ENCODE peak calls at places on chromosomes 5 and 9, in eight cellular contexts. X, A, Z, M, D, H, C and S are unnamed samples.

GRCh38 chr5:157252741-157253465 is 13.0 kb upstream of the CYFIP2 start:
- ATAC-seq in X (peak; percentile 63), C (peak; percentile 65), D (peak; percentile 90), H (no peak), A (no peak), M (peak; percentile 88), Z (peak; percentile 50), S (peak; percentile 41)

GRCh38 chr9:115015018-115015635 is 84.7 kb upstream of the TNFSF8 start:
- ATAC-seq in D (no peak), A (no peak), X (peak; percentile 31), C (peak; percentile 56), M (no peak), Z (peak; percentile 75), H (peak; percentile 49), S (no peak)

GRCh38 chr5:6548752-6549151 is 84.1 kb downstream of the NSUN2 start:
- ATAC-seq in Z (no peak), H (no peak), C (no peak), D (no peak), A (no peak), X (no peak), M (no peak), S (no peak)

GRCh38 chr5:16418471-16418922 is 47.1 kb downstream of the ZNF622 start:
- ATAC-seq in M (no peak), A (no peak), D (no peak), X (no peak), C (no peak), H (no peak), Z (peak; percentile 95), S (no peak)

GRCh38 chr9:100670719-100671118 is 92.8 kb downstream of the CAVIN4 start:
- ATAC-seq in M (no peak), A (no peak), D (no peak), H (no peak), C (no peak), Z (no peak), X (no peak), S (no peak)

GRCh38 chr5:42636425-42636824 is 120.2 kb upstream of the CCDC152 start:
- ATAC-seq in C (no peak), Z (no peak), H (no peak), A (no peak), X (no peak), D (no peak), M (no peak), S (no peak)

GRCh38 chr9:86721843-86722705 is 225.2 kb downstream of the GAS1 start:
- ATAC-seq in A (peak; percentile 49), H (no peak), C (no peak), X (peak; percentile 96), M (no peak), D (no peak), Z (peak; percentile 90), S (peak; percentile 73)

GRCh38 chr9:136596630-136597031 is 50.8 kb upstream of the NOTCH1 start:
- ATAC-seq in M (no peak), Z (no peak), H (no peak), X (no peak), C (no peak), D (no peak), A (no peak), S (no peak)

GRCh38 chr5:76674330-76675066 is 41.4 kb upstream of the F2R start:
- ATAC-seq in X (no peak), D (no peak), Z (no peak), M (no peak), H (no peak), A (no peak), C (no peak), S (no peak)

GRCh38 chr9:77864096-77864889 is 167.3 kb downstream of the GNAQ start:
- ATAC-seq in C (peak; percentile 86), M (no peak), Z (peak; percentile 78), D (peak; percentile 86), H (peak; percentile 58), A (peak; percentile 56), X (peak; percentile 24), S (peak; percentile 55)

GRCh38 chr5:32254987-32255900 is 57.5 kb downstream of the MTMR12 start:
- ATAC-seq in C (peak; percentile 31), A (peak; percentile 61), H (no peak), X (peak; percentile 57), Z (peak; percentile 30), M (no peak), D (no peak), S (peak; percentile 21)

GRCh38 chr9:36739538-36740116 is 166.9 kb downstream of the MELK start:
- ATAC-seq in D (peak; percentile 4), Z (no peak), A (no peak), M (no peak), C (no peak), H (no peak), X (no peak), S (no peak)

GRCh38 chr5:25255128-25255527 is 610.4 kb upstream of the CDH10 start:
- ATAC-seq in X (no peak), H (no peak), A (no peak), M (no peak), C (no peak), D (no peak), Z (no peak), S (no peak)

GRCh38 chr5:2324788-2325187 is 426.7 kb downstream of the IRX2 start:
- ATAC-seq in M (no peak), A (no peak), C (no peak), Z (no peak), H (no peak), D (no peak), X (no peak), S (no peak)
- H3K9me3 ChIP-seq in M (no peaks in the 10 kb centered on the region), A (no peaks in the 10 kb centered on the region), C (no peaks in the 10 kb centered on the region), Z (no peaks in the 10 kb centered on the region), H (no peaks in the 10 kb centered on the region), D (peaks cover 5% of the 10 kb centered on the region), X (peaks cover 31% of the 10 kb centered on the region), S (no peaks in the 10 kb centered on the region)

DNA sequence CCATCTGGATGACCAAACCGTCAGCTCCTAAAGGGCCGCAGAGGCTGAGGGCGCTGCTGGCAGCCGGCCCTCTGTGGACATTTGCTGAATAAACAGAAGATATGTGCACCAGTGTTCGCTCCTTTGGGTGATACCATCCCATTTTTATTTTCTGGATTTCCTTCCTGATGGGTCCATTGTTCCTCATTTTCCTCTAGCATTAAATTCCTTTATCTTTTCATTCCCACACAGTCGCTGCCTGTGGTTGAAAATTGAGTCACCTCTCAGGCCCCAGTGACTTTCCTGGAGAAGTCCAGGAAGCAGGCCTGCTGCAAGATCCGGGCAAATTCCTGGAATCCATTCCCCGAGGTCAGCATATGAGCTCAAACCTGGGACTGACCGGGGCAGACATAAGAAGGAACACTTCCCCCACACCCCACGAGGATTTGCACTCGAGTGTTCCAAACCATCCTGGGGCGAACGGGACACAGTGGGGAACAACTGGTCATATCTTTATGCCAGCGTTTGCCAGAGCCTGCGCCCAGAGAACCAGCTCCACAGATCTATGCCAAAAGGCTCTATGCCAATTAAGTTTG is 86.7 kb upstream of the PCA3 start:
- ATAC-seq in M (no peak), H (no peak), C (no peak), Z (peak; percentile 84), A (no peak), X (peak; percentile 24), D (no peak), S (peak; percentile 76)
- H3K27ac ChIP-seq in M (no peak overlapping the region), H (no peak overlapping the region), C (no peak overlapping the region), Z (no peak overlapping the region), A (no peak overlapping the region), X (no peak overlapping the region), D (no peak overlapping the region), S (no peak overlapping the region)

DNA sequence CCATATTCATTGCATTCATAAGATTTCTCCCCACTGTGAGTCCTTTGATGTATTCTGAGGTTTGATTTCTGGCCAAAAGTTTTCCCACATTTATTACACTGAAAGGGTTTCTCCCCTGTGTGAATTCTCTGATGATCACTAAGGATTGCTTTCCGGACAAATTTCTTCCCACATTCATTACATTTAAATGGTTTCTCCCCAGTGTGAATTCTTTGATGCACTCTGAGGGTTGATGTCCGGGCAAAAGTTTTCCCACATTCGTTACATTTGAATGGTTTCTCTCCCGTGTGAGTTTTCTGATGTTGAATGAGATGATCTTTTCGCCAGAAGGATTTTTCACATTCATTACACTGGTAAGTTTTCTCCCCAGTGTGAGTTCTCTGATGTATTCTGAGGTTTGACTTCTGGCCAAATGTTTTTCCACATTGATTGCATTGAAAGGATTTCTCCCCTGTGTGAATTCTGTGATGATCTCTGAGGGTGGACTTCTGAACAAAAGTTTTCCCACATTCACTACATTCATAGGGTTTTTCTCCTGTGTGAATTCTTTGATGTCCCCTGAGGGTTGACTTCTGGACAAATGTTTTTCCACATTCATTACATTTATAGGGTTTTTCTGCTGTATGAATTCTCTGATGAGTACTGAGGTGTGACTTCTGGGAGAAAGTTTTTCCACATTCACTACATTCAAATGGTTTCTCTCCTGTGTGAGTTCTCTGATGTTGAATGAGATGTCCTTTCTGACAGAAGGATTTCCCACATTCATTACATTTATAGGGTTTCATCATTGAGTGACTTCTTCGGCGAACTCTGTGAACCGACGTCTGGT is 18.8 kb downstream of the ZNF510 start:
- ATAC-seq in H (no peak), M (no peak), Z (no peak), D (no peak), X (no peak), A (no peak), C (no peak), S (no peak)
- H3K9me3 ChIP-seq in H (peaks cover 67% of the 10 kb centered on the region), M (peaks cover 93% of the 10 kb centered on the region), Z (no peaks in the 10 kb centered on the region), D (peaks cover 96% of the 10 kb centered on the region), X (peaks cover 73% of the 10 kb centered on the region), A (peaks cover 99% of the 10 kb centered on the region), C (peaks cover 100% of the 10 kb centered on the region), S (peaks cover 20% of the 10 kb centered on the region)

DNA sequence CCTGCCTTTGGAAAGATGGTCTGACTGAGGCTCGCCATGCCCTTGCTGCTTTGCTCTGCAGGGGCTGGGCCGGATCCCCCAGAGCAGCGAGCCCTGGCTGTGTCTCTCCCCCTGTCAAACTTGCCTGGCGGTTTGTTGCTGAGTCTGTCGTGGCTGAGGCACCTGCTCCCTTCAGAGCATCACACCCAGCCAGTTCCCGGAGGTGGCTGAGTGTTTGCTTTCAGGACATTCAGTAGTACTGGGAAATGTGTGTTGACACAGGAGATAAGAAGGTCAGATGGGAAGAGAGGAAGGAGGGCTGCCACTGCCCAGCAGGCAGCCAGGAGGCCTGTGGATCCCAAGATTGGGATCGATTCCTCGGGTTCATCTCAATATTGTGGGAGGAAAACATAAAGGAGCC is 62.9 kb downstream of the GADD45G start:
- ATAC-seq in A (peak; percentile 75), C (peak; percentile 77), M (no peak), X (no peak), H (peak; percentile 61), Z (peak; percentile 77), D (no peak), S (no peak)
- H3K27ac ChIP-seq in A (peak overlapping the region; percentile 47), C (peak overlapping the region; percentile 54), M (no peak overlapping the region), X (no peak overlapping the region), H (peak overlapping the region; percentile 89), Z (peak overlapping the region; percentile 62), D (no peak overlapping the region), S (no peak overlapping the region)

DNA sequence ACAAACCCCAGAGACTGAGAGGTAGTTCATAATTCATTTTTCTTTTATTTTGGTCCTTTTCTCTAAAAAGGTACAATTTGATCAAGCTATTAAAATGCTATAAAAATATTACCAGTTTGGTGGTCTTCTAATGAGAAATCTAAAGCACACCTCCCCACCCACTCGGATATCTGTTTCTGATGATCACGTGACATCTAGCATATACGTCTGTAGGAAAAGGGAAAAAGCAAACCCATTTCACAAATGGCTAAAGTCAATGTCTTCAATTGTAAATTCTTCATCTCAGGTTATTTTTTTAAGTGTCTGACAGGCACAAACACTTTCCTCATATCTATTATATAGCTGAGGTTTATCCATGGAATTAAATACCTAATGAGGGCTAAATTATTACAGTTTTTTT is 18.9 kb downstream of the ZNF354A start:
- ATAC-seq in A (no peak), Z (no peak), X (no peak), C (no peak), M (no peak), D (no peak), H (no peak), S (no peak)
- H3K9me3 ChIP-seq in A (peaks cover 96% of the 10 kb centered on the region), Z (peaks cover 5% of the 10 kb centered on the region), X (peaks cover 55% of the 10 kb centered on the region), C (peaks cover 99% of the 10 kb centered on the region), M (peaks cover 80% of the 10 kb centered on the region), D (peaks cover 96% of the 10 kb centered on the region), H (peaks cover 57% of the 10 kb centered on the region), S (peaks cover 17% of the 10 kb centered on the region)